ENCODE peak calls at places on chromosomes 3 and 15, in six cellular contexts. U is ascending aorta, G is brain microvascular endothelial cell, P is mammary epithelial cell, T is uterus, E is psoas muscle. O is an unnamed sample.

GRCh38 chr3:69085543-69086132 is 901 bp downstream of the ARL6IP5 start:
- DNase-seq in G (no peak), U (no peak), P (peak; percentile 30), E (peak; percentile 45), T (peak; percentile 30), O (peak; percentile 50)

GRCh38 chr3:42612928-42613327 is 12.4 kb downstream of the NKTR start:
- DNase-seq in P (no peak), G (no peak), E (no peak), U (no peak), T (no peak), O (no peak)

GRCh38 chr3:120147072-120147871 is 53.0 kb upstream of the GSK3B start:
- DNase-seq in G (no peak), P (peak; percentile 61), U (no peak), E (no peak), T (no peak), O (no peak)

GRCh38 chr15:80694624-80695098 is 449 bp upstream of the ABHD17C start:
- DNase-seq in U (no peak), P (peak; percentile 36), E (peak; percentile 32), T (peak; percentile 19), G (peak; percentile 12), O (peak; percentile 33)

GRCh38 chr15:36334059-36334458 is 245.4 kb upstream of the CDIN1 start:
- DNase-seq in G (peak; percentile 66), E (no peak), P (peak; percentile 16), T (no peak), U (no peak), O (no peak)

GRCh38 chr3:11784962-11785361 is 61.7 kb downstream of the TAMM41 start:
- DNase-seq in T (no peak), U (no peak), E (no peak), G (no peak), P (no peak), O (no peak)

GRCh38 chr3:71018794-71019193 is 564.7 kb downstream of the FOXP1 start:
- DNase-seq in U (no peak), T (no peak), P (no peak), E (no peak), G (no peak), O (no peak)

GRCh38 chr3:34675383-34676120 is 877.1 kb downstream of the PDCD6IP start:
- DNase-seq in P (peak; percentile 6), G (no peak), E (no peak), U (no peak), T (no peak), O (no peak)

GRCh38 chr15:52551762-52552161 is 17.1 kb downstream of the ARPP19 start:
- DNase-seq in E (no peak), U (no peak), P (no peak), G (no peak), T (no peak), O (no peak)

GRCh38 chr15:96355561-96356129 is 25.1 kb downstream of the NR2F2 start:
- DNase-seq in G (no peak), E (no peak), P (no peak), T (no peak), U (no peak), O (no peak)

GRCh38 chr3:173552526-173552925 is 155.0 kb downstream of the NLGN1 start:
- DNase-seq in P (no peak), U (no peak), E (no peak), G (no peak), T (no peak), O (no peak)

GRCh38 chr15:72342385-72342784 is 22.4 kb upstream of the CELF6 start:
- DNase-seq in P (no peak), U (no peak), G (peak; percentile 16), T (no peak), E (no peak), O (no peak)

GRCh38 chr3:179149239-179149887 is 1.2 kb downstream of the PIK3CA start:
- DNase-seq in U (no peak), G (peak; percentile 17), P (peak; percentile 65), T (peak; percentile 23), E (no peak), O (no peak)

DNA sequence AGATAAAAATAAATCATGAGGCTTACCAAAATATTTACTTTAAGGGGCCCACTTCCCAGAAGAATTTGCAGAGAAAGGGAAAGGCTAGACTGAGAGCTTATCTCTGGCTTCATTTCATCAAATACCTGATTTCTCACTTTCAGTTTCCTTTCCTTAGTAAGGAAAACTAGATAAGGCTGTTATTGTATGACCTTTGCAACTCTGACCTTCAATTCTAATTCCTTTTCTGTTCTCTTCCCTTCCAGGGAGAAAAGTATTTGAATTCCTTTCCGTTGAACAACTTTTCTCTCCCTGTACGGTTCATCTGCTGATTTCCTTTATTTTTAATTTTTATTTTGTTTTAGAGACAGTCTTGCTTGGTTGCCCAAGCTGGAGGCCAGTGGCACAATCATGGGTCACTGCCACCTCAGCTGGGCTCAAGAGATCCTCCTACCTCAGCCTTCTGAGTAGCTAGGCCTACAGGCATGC is 7.1 kb upstream of the PXK start:
- DNase-seq in T (no peak), P (no peak), G (no peak), U (no peak), E (no peak), O (no peak)
- H3K27ac ChIP-seq in T (peak overlapping the region; percentile 27), P (no peak overlapping the region), G (peak overlapping the region; percentile 21), U (no peak overlapping the region), E (no peak overlapping the region), O (peak overlapping the region; percentile 50)

GRCh38 chr15:51016615-51017014 is 78.1 kb downstream of the TNFAIP8L3 start:
- DNase-seq in G (no peak), U (no peak), E (no peak), P (no peak), T (no peak), O (no peak)
- H3K27ac ChIP-seq in G (no peak overlapping the region), U (no peak overlapping the region), E (no peak overlapping the region), P (no peak overlapping the region), T (no peak overlapping the region), O (no peak overlapping the region)

GRCh38 chr15:34620814-34621213 is 37.4 kb upstream of the GOLGA8B start:
- DNase-seq in G (no peak), T (no peak), U (no peak), P (no peak), E (no peak), O (no peak)
- H3K27ac ChIP-seq in G (no peak overlapping the region), T (no peak overlapping the region), U (no peak overlapping the region), P (no peak overlapping the region), E (no peak overlapping the region), O (no peak overlapping the region)

DNA sequence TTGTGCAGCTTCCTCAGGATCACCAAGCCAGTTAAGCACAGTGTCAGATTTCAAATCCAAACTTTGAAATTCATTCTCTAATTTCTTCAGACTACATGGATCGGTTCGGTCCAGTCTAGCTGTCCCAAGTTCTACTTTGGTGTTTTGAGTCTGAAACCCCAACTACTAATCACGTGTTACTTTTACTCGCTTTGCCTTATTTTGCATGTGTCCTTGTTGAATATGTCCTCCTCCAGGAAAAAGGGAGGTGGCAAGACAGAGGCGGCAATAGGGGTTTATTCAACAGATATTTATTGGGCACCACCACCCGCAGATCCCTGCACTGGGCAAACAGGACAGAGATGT is 496 bp upstream of the GXYLT2 start:
- DNase-seq in G (no peak), U (no peak), E (no peak), P (no peak), T (no peak), O (no peak)
- H3K27ac ChIP-seq in G (no peak overlapping the region), U (peak overlapping the region; percentile 32), E (peak overlapping the region; percentile 6), P (peak overlapping the region; percentile 13), T (peak overlapping the region; percentile 92), O (peak overlapping the region; percentile 82)

O was measured in left ventricle myocardium inferior.